ENCODE peak calls at places on chromosomes 12 and 14, in ten cellular contexts. T is NCI-H1092 treated with DMSO at 0.1 percent for 48 hours, K is NT2/D1, F is thoracic aorta, I is heart left ventricle, X is AG08396, O is T-cell, J is hepatocyte, Q is occipital lobe, B is nucleus accumbens. G is an unnamed sample.

GRCh38 chr12:47988073-47989022 is 15.9 kb downstream of the COL2A1 start:
- DNase-seq in T (peak; percentile 55), K (no peak), F (no peak), I (no peak), X (peak; percentile 34), O (no peak), J (no peak), Q (no peak), B (no peak), G (no peak)

GRCh38 chr14:100896369-100897060 is 7.0 kb downstream of the RTL1 start:
- DNase-seq in T (no peak), K (no peak), F (no peak), I (no peak), X (no peak), O (no peak), J (no peak), Q (no peak), B (no peak), G (peak; percentile 33)

GRCh38 chr12:7498832-7499231 is 4.7 kb downstream of the CD163 start:
- DNase-seq in T (no peak), K (no peak), F (no peak), I (no peak), X (peak; percentile 60), O (no peak), J (no peak), Q (no peak), B (no peak), G (no peak)

GRCh38 chr12:26088999-26089398 is 35.8 kb downstream of the BHLHE41 start:
- DNase-seq in T (no peak), K (no peak), F (no peak), I (no peak), X (no peak), O (no peak), J (peak; percentile 48), Q (no peak), B (no peak), G (no peak)

GRCh38 chr12:120817559-120818330 is 86.4 kb downstream of the SPPL3 start:
- DNase-seq in T (no peak), K (no peak), F (no peak), I (no peak), X (no peak), O (no peak), J (no peak), Q (no peak), B (no peak), G (no peak)

GRCh38 chr12:65510584-65511050 is 232.1 kb downstream of the MSRB3 start:
- DNase-seq in T (no peak), K (peak; percentile 90), F (no peak), I (peak; percentile 68), X (no peak), O (no peak), J (peak; percentile 57), Q (no peak), B (peak; percentile 41), G (peak; percentile 15)

GRCh38 chr14:74618078-74618952 is 6.3 kb upstream of the LTBP2 start:
- DNase-seq in T (no peak), K (no peak), F (no peak), I (peak; percentile 41), X (no peak), O (peak; percentile 65), J (no peak), Q (no peak), B (no peak), G (peak; percentile 60)

GRCh38 chr14:102568115-102568614 is 24.3 kb upstream of the RCOR1 start:
- DNase-seq in T (no peak), K (no peak), F (no peak), I (no peak), X (no peak), O (no peak), J (peak; percentile 65), Q (no peak), B (no peak), G (no peak)

GRCh38 chr14:77985235-77985634 is 184.9 kb upstream of the NRXN3 start:
- DNase-seq in T (no peak), K (no peak), F (no peak), I (no peak), X (no peak), O (no peak), J (no peak), Q (no peak), B (no peak), G (no peak)

GRCh38 chr14:99038401-99038800 is 233.6 kb downstream of the BCL11B start:
- DNase-seq in T (no peak), K (no peak), F (no peak), I (no peak), X (no peak), O (no peak), J (no peak), Q (no peak), B (no peak), G (no peak)

GRCh38 chr14:94403312-94403711 is 14.9 kb upstream of the SERPINA1 start:
- DNase-seq in T (no peak), K (no peak), F (no peak), I (no peak), X (no peak), O (no peak), J (no peak), Q (no peak), B (no peak), G (no peak)

GRCh38 chr12:25699454-25699853 is 146.4 kb upstream of the LMNTD1 start:
- DNase-seq in T (no peak), K (no peak), F (no peak), I (no peak), X (no peak), O (no peak), J (no peak), Q (no peak), B (no peak), G (no peak)

GRCh38 chr12:72035625-72036024 is 97.0 kb downstream of the TPH2 start:
- DNase-seq in T (no peak), K (no peak), F (no peak), I (no peak), X (no peak), O (no peak), J (no peak), Q (no peak), B (no peak), G (no peak)

GRCh38 chr14:78921856-78922255 is 751.7 kb downstream of the NRXN3 start:
- DNase-seq in T (no peak), K (no peak), F (no peak), I (no peak), X (no peak), O (no peak), J (no peak), Q (no peak), B (no peak), G (no peak)

G was measured in adrenal gland.